ENCODE peak calls at places on chromosomes 3 and 15, in ten cellular contexts. F is tibial nerve, S is HCT116, R is lower leg skin, B is breast epithelium, X is heart left ventricle, U is IMR-90, E is NB4, H is Peyer's patch, A is K562. Y is an unnamed sample.

GRCh38 chr3:197329382-197329781 is 31.0 kb upstream of the DLG1 start:
- DNase-seq in F (no peak), S (no peak), R (no peak), B (no peak), X (no peak), U (no peak), E (no peak), H (no peak), A (no peak), Y (peak)

GRCh38 chr15:65130941-65131340 is 2.7 kb downstream of the PDCD7 start:
- DNase-seq in F (no peak), S (no peak), R (no peak), B (no peak), X (no peak), U (no peak), E (peak), H (no peak), A (no peak), Y (no peak)

GRCh38 chr3:133570139-133570936 is 3.1 kb upstream of the CDV3 start:
- DNase-seq in F (no peak), S (peak), R (no peak), B (no peak), X (no peak), U (peak), E (no peak), H (no peak), A (no peak), Y (no peak)

GRCh38 chr3:36540898-36541518 is 160.7 kb downstream of the STAC start:
- DNase-seq in F (no peak), S (peak), R (no peak), B (no peak), X (no peak), U (peak), E (peak), H (no peak), A (peak), Y (peak)

GRCh38 chr3:77687545-77687944 is 647.6 kb downstream of the ROBO2 start:
- DNase-seq in F (no peak), S (no peak), R (no peak), B (no peak), X (no peak), U (no peak), E (no peak), H (no peak), A (no peak), Y (no peak)

GRCh38 chr15:65634381-65634780 is 12.6 kb downstream of the SLC24A1 start:
- DNase-seq in F (no peak), S (no peak), R (no peak), B (no peak), X (no peak), U (no peak), E (no peak), H (no peak), A (no peak), Y (no peak)

GRCh38 chr15:69908518-69909420 is 188.9 kb downstream of the TLE3 start:
- DNase-seq in F (no peak), S (no peak), R (no peak), B (no peak), X (no peak), U (no peak), E (no peak), H (no peak), A (peak), Y (no peak)

GRCh38 chr15:96336643-96337353 is 6.3 kb downstream of the NR2F2 start:
- DNase-seq in F (no peak), S (no peak), R (peak), B (peak), X (no peak), U (no peak), E (no peak), H (no peak), A (no peak), Y (peak)

GRCh38 chr3:129890125-129890524 is 3.4 kb downstream of the TMCC1 start:
- DNase-seq in F (no peak), S (no peak), R (no peak), B (no peak), X (no peak), U (no peak), E (peak), H (no peak), A (no peak), Y (no peak)

GRCh38 chr3:98732239-98733054 is 30.7 kb upstream of the ST3GAL6 start:
- DNase-seq in F (peak), S (peak), R (peak), B (peak), X (peak), U (no peak), E (peak), H (no peak), A (no peak), Y (no peak)

GRCh38 chr3:52221563-52222318 is 3.7 kb downstream of the TLR9 start:
- DNase-seq in F (no peak), S (no peak), R (no peak), B (peak), X (peak), U (no peak), E (no peak), H (peak), A (no peak), Y (no peak)

GRCh38 chr15:90190606-90191343 is 10.4 kb upstream of the SEMA4B start:
- DNase-seq in F (no peak), S (no peak), R (peak), B (no peak), X (no peak), U (no peak), E (no peak), H (peak), A (peak), Y (no peak)

GRCh38 chr3:10601131-10601856 is 95.9 kb upstream of the ATP2B2 start:
- DNase-seq in F (no peak), S (no peak), R (no peak), B (no peak), X (peak), U (no peak), E (no peak), H (no peak), A (no peak), Y (no peak)

GRCh38 chr15:88657326-88658069 is 18.7 kb downstream of the ISG20 start:
- DNase-seq in F (no peak), S (peak), R (no peak), B (no peak), X (no peak), U (peak), E (peak), H (no peak), A (peak), Y (peak)

GRCh38 chr3:43534676-43535075 is 87.1 kb downstream of the ANO10 start:
- DNase-seq in F (no peak), S (no peak), R (no peak), B (no peak), X (no peak), U (no peak), E (no peak), H (no peak), A (no peak), Y (no peak)

GRCh38 chr3:49536875-49537533 is 17.3 kb upstream of the BSN start:
- DNase-seq in F (no peak), S (no peak), R (no peak), B (no peak), X (no peak), U (no peak), E (no peak), H (no peak), A (no peak), Y (no peak)

GRCh38 chr15:101445562-101446526 is 43.7 kb downstream of the PCSK6 start:
- DNase-seq in F (peak), S (no peak), R (peak), B (no peak), X (peak), U (peak), E (peak), H (no peak), A (peak), Y (no peak)

GRCh38 chr15:101448336-101448735 is 41.2 kb downstream of the PCSK6 start:
- DNase-seq in F (no peak), S (no peak), R (peak), B (no peak), X (no peak), U (no peak), E (no peak), H (no peak), A (no peak), Y (no peak)

GRCh38 chr15:101447168-101447533 is 42.4 kb downstream of the PCSK6 start:
- DNase-seq in F (no peak), S (no peak), R (peak), B (no peak), X (no peak), U (no peak), E (no peak), H (no peak), A (no peak), Y (no peak)

GRCh38 chr15:101446527-101447167 is 42.9 kb downstream of the PCSK6 start:
- DNase-seq in F (no peak), S (no peak), R (peak), B (no peak), X (no peak), U (no peak), E (peak), H (no peak), A (no peak), Y (no peak)

GRCh38 chr15:101447561-101448071 is 41.9 kb downstream of the PCSK6 start:
- DNase-seq in F (no peak), S (no peak), R (peak), B (no peak), X (peak), U (no peak), E (no peak), H (no peak), A (no peak), Y (no peak)
- TF ChIP-seq POLR2A in F (no peak), S (no peak), R (no peak), B (no peak), X (no peak), U (no peak), E (no peak), H (no peak), A (no peak), Y (no peak)

GRCh38 chr15:75578948-75579908 is at the start of gene PTPN9:
- DNase-seq in F (peak), S (peak), R (peak), B (peak), X (peak), U (peak), E (peak), H (peak), A (peak), Y (peak)
- TF ChIP-seq CTCF in F (peak), S (no peak), R (no peak), B (no peak), X (peak), U (peak), E (peak), H (peak), A (no peak), Y (peak)

GRCh38 chr3:44764248-44764647 is 2.7 kb downstream of the KIF15 start:
- DNase-seq in F (no peak), S (no peak), R (no peak), B (no peak), X (no peak), U (no peak), E (no peak), H (no peak), A (no peak), Y (no peak)

GRCh38 chr3:44762690-44763089 is 1.1 kb downstream of the KIF15 start:
- DNase-seq in F (no peak), S (no peak), R (no peak), B (no peak), X (no peak), U (no peak), E (no peak), H (no peak), A (no peak), Y (no peak)

GRCh38 chr3:44762170-44762677 is 630 bp downstream of the KIF15 start:
- DNase-seq in F (no peak), S (no peak), R (no peak), B (no peak), X (no peak), U (peak), E (peak), H (no peak), A (peak), Y (no peak)

GRCh38 chr3:44761347-44762169 is at the start of the genes KIAA1143 and KIF15:
- DNase-seq in F (peak), S (peak), R (peak), B (peak), X (peak), U (peak), E (peak), H (peak), A (peak), Y (peak)
- TF ChIP-seq POLR2A in F (no peak), S (peak), R (no peak), B (peak), X (peak), U (peak), E (peak), H (peak), A (peak), Y (no peak)

GRCh38 chr3:21624514-21624913 is 126.5 kb downstream of the ZNF385D start:
- DNase-seq in F (no peak), S (no peak), R (no peak), B (no peak), X (no peak), U (no peak), E (no peak), H (no peak), A (no peak), Y (no peak)

GRCh38 chr3:21613372-21614070 is 137.5 kb downstream of the ZNF385D start:
- DNase-seq in F (no peak), S (no peak), R (no peak), B (no peak), X (no peak), U (no peak), E (no peak), H (no peak), A (no peak), Y (no peak)

GRCh38 chr3:21621396-21621695 is 129.7 kb downstream of the ZNF385D start:
- DNase-seq in F (no peak), S (no peak), R (no peak), B (no peak), X (no peak), U (peak), E (peak), H (no peak), A (no peak), Y (no peak)

GRCh38 chr3:21620511-21621395 is 130.3 kb downstream of the ZNF385D start:
- DNase-seq in F (no peak), S (no peak), R (no peak), B (no peak), X (no peak), U (no peak), E (no peak), H (no peak), A (no peak), Y (no peak)

DNA sequence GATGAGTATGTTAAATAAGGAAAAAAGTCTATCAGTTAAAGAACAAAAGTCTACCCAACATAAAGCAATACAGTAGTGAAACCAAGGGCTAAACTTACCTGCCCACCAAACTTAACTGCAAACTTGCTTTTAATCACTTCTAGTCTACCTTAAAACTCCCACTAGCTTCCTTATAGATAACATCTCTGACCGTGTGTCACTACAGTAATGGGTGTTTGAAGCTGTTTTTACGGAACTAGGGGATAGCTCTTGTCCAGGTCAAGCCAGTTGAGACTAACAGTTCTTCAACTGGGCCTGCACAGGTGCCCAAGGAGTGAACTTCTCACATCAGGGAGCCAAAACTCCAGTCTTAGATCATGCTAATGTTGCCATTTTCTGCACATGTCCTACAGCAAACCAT is 132.3 kb downstream of the ZNF385D start:
- DNase-seq in F (no peak), S (no peak), R (no peak), B (no peak), X (no peak), U (no peak), E (no peak), H (no peak), A (peak), Y (no peak)
- TF ChIP-seq CTCF in F (no peak), S (no peak), R (no peak), B (no peak), X (no peak), U (no peak), E (no peak), H (no peak), A (no peak), Y (no peak)